ENCODE peak calls at places on chromosomes 11 and 22, in seven cellular contexts. I is ACHN; M is NCI-H2081; C is head of caudate nucleus; Q is amniotic stem cell; W is stimulated activated CD4-positive, alpha-beta T cell treated with anti-CD3 and anti-CD28 coated beads, Interleukin-1b, Interleukin-23, amount 100 ng/mL, for 1 hour; U is AG04450. Z is an unnamed sample.
A peak's percentile ranks its signal among the peaks of the same experiment; 100 is the strongest.

GRCh38 chr11:72621008-72621610 is 53.1 kb downstream of the PDE2A start:
- DNase-seq in U (no peak), Q (no peak), C (no peak), W (no peak), M (no peak), I (no peak), Z (no peak)

GRCh38 chr11:19711911-19712280 is 741 bp upstream of the NAV2 start:
- DNase-seq in Q (no peak), M (no peak), I (peak; percentile 26), W (no peak), C (no peak), U (no peak), Z (no peak)

GRCh38 chr11:47004595-47005033 is 68.1 kb downstream of the CSTPP1 start:
- DNase-seq in W (no peak), U (peak; percentile 94), M (peak; percentile 9), Q (peak; percentile 89), I (peak; percentile 71), C (peak; percentile 78), Z (peak; percentile 93)

GRCh38 chr22:47300698-47301405 is 538.4 kb downstream of the TBC1D22A start:
- DNase-seq in I (no peak), U (no peak), C (no peak), W (no peak), Q (no peak), M (no peak), Z (no peak)

GRCh38 chr11:118691926-118692830 is 12.7 kb upstream of the TREH start:
- DNase-seq in I (no peak), W (no peak), C (no peak), U (no peak), M (no peak), Q (no peak), Z (no peak)

GRCh38 chr22:37514526-37515051 is 4.6 kb downstream of the CARD10 start:
- DNase-seq in W (no peak), I (no peak), U (no peak), M (peak; percentile 10), Q (no peak), C (no peak), Z (no peak)

GRCh38 chr11:93487032-93487483 is 56.1 kb downstream of the SMCO4 start:
- DNase-seq in W (no peak), Q (no peak), M (no peak), C (no peak), I (no peak), U (no peak), Z (no peak)

GRCh38 chr11:119416606-119417580 is 6.1 kb downstream of the THY1 start:
- DNase-seq in M (no peak), C (peak; percentile 52), W (no peak), U (no peak), I (peak; percentile 19), Q (peak; percentile 26), Z (no peak)

GRCh38 chr11:77146261-77147035 is 18.4 kb downstream of the MYO7A start:
- DNase-seq in M (no peak), W (no peak), C (no peak), U (no peak), Q (no peak), I (no peak), Z (peak; percentile 49)

GRCh38 chr11:93444671-93445073 is 98.5 kb downstream of the SMCO4 start:
- DNase-seq in I (no peak), C (no peak), Q (no peak), M (no peak), W (no peak), U (no peak), Z (no peak)

GRCh38 chr22:17807571-17808410 is 33.5 kb upstream of the BID start:
- DNase-seq in C (no peak), U (peak; percentile 43), W (no peak), Q (no peak), M (no peak), I (no peak), Z (no peak)

GRCh38 chr22:37273126-37273845 is 9.0 kb upstream of the CYTH4 start:
- DNase-seq in U (peak; percentile 30), M (no peak), C (no peak), W (no peak), I (peak; percentile 34), Q (no peak), Z (no peak)

GRCh38 chr11:27395556-27396258 is 32.7 kb upstream of the CCDC34 start:
- DNase-seq in W (no peak), I (peak; percentile 80), M (peak; percentile 36), U (peak; percentile 41), C (no peak), Q (no peak), Z (no peak)

GRCh38 chr11:9838961-9839360 is 175.1 kb downstream of the SWAP70 start:
- DNase-seq in C (no peak), W (no peak), I (no peak), Q (no peak), M (no peak), U (no peak), Z (no peak)

GRCh38 chr11:34358258-34358665 is 452 bp upstream of the ABTB2 start:
- DNase-seq in U (no peak), Q (no peak), W (no peak), M (peak; percentile 70), C (no peak), I (peak; percentile 86), Z (peak; percentile 60)